ENCODE peak calls at places on chromosomes 2 and 18, in four cellular contexts. R is K562, F is Panc1, B is HepG2. Q is an unnamed sample.

GRCh38 chr2:190477563-190478454 is 56.7 kb downstream of the NEMP2 start:
- DNase-seq in R (peak), F (no peak), B (no peak), Q (no peak)

GRCh38 chr2:188787002-188787660 is 187.0 kb upstream of the COL3A1 start:
- DNase-seq in R (no peak), F (no peak), B (no peak), Q (peak)

GRCh38 chr2:177909962-177910361 is 162.6 kb downstream of the PDE11A start:
- DNase-seq in R (no peak), F (no peak), B (peak), Q (no peak)

GRCh38 chr18:26547302-26548143 is 830 bp downstream of the KCTD1 start:
- DNase-seq in R (no peak), F (no peak), B (no peak), Q (no peak)

GRCh38 chr2:20963867-20964266 is 80.0 kb downstream of the APOB start:
- DNase-seq in R (no peak), F (no peak), B (no peak), Q (no peak)

GRCh38 chr2:9897796-9898195 is 53.7 kb upstream of the GRHL1 start:
- DNase-seq in R (no peak), F (no peak), B (no peak), Q (no peak)

GRCh38 chr2:112800881-112801583 is 16.7 kb upstream of the IL1A start:
- DNase-seq in R (no peak), F (no peak), B (no peak), Q (no peak)

GRCh38 chr2:6216234-6216633 is 524.0 kb downstream of the SOX11 start:
- DNase-seq in R (no peak), F (no peak), B (no peak), Q (no peak)

GRCh38 chr2:196489366-196489765 is 150.1 kb upstream of the CCDC150 start:
- DNase-seq in R (no peak), F (no peak), B (no peak), Q (no peak)

GRCh38 chr2:233531880-233532458 is 34.6 kb downstream of the USP40 start:
- DNase-seq in R (no peak), F (no peak), B (no peak), Q (no peak)

GRCh38 chr2:121828281-121828731 is 72.9 kb downstream of the TSN start:
- DNase-seq in R (no peak), F (no peak), B (no peak), Q (no peak)

GRCh38 chr2:134252092-134252775 is 1.6 kb upstream of the MGAT5 start:
- DNase-seq in R (no peak), F (no peak), B (no peak), Q (no peak)

GRCh38 chr2:233087725-233088124 is 27.6 kb downstream of the INPP5D start:
- DNase-seq in R (no peak), F (no peak), B (no peak), Q (no peak)

GRCh38 chr2:88329815-88330603 is 122.5 kb downstream of the FOXI3 start:
- DNase-seq in R (no peak), F (no peak), B (peak), Q (peak)

GRCh38 chr2:64629875-64630274 is 23.8 kb downstream of the SERTAD2 start:
- DNase-seq in R (no peak), F (no peak), B (no peak), Q (no peak)

GRCh38 chr2:61639721-61640120 is 101.6 kb upstream of the XPO1 start:
- DNase-seq in R (no peak), F (no peak), B (no peak), Q (no peak)

GRCh38 chr18:72799106-72799505 is 68.7 kb downstream of the NETO1 start:
- DNase-seq in R (no peak), F (no peak), B (no peak), Q (no peak)

GRCh38 chr2:6826081-6826913 is 39.4 kb downstream of the CMPK2 start:
- DNase-seq in R (peak), F (peak), B (peak), Q (peak)

GRCh38 chr18:46073474-46074331 is 1.6 kb upstream of the PSTPIP2 start:
- DNase-seq in R (peak), F (peak), B (peak), Q (peak)

GRCh38 chr2:8332646-8333045 is 349.2 kb upstream of the ID2 start:
- DNase-seq in R (no peak), F (no peak), B (no peak), Q (no peak)

GRCh38 chr2:133591164-133591563 is 22.9 kb upstream of the NCKAP5 start:
- DNase-seq in R (no peak), F (no peak), B (no peak), Q (no peak)

GRCh38 chr2:26088038-26088643 is 54.3 kb downstream of the RAB10 start:
- DNase-seq in R (peak), F (no peak), B (peak), Q (no peak)

GRCh38 chr2:126899786-126900185 is 1.1 kb downstream of the TEX51 start:
- DNase-seq in R (no peak), F (no peak), B (no peak), Q (no peak)

GRCh38 chr18:49656098-49656591 is 94.3 kb downstream of the LIPG start:
- DNase-seq in R (no peak), F (peak), B (no peak), Q (peak)

GRCh38 chr2:234957533-234958135 is 5.8 kb downstream of the SH3BP4 start:
- DNase-seq in R (no peak), F (no peak), B (no peak), Q (no peak)

GRCh38 chr2:64945973-64946736 is 43.0 kb upstream of the SLC1A4 start:
- DNase-seq in R (no peak), F (no peak), B (no peak), Q (no peak)

GRCh38 chr2:168311265-168311925 is 64.0 kb upstream of the STK39 start:
- DNase-seq in R (no peak), F (no peak), B (no peak), Q (no peak)

GRCh38 chr2:33763671-33764310 is 164.7 kb upstream of the FAM98A start:
- DNase-seq in R (no peak), F (no peak), B (no peak), Q (no peak)

GRCh38 chr2:33766175-33766574 is 167.1 kb upstream of the FAM98A start:
- DNase-seq in R (no peak), F (no peak), B (no peak), Q (no peak)

GRCh38 chr2:33762636-33763035 is 163.5 kb upstream of the FAM98A start:
- DNase-seq in R (no peak), F (no peak), B (no peak), Q (no peak)

GRCh38 chr2:33770023-33770422 is 170.9 kb upstream of the FAM98A start:
- DNase-seq in R (no peak), F (no peak), B (no peak), Q (no peak)

DNA sequence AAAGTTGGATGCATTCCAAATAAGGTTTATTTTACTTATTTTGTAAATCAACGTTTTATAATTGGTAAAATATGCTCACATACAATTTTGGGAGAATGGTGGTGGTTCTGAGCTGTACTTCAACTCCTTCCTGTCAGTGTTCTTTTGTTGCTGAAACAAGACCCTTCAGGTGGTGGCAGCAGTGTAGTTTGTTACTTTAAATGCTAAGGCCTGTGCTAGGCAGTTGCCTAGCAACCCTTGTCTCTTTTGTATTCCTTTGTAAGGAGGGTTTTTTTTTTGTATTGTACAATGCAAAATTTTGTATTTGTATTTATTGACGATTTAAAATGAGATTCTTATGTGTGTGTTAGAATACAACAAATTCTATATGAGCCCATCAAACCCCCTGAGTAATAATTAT is 166.0 kb upstream of the FAM98A start:
- DNase-seq in R (no peak), F (no peak), B (no peak), Q (no peak)
- TF ChIP-seq TCF7L2 in R (no peak), F (no peak), B (no peak), Q (no peak)

GRCh38 chr2:46806526-46806925 is 109.1 kb downstream of the MCFD2 start:
- DNase-seq in R (no peak), F (no peak), B (no peak), Q (no peak)

GRCh38 chr2:46803551-46803885 is 112.1 kb downstream of the MCFD2 start:
- DNase-seq in R (no peak), F (no peak), B (no peak), Q (no peak)

GRCh38 chr2:46803911-46804670 is 111.5 kb downstream of the MCFD2 start:
- DNase-seq in R (no peak), F (no peak), B (no peak), Q (peak)

GRCh38 chr2:46805401-46805951 is 110.1 kb downstream of the MCFD2 start:
- DNase-seq in R (no peak), F (no peak), B (no peak), Q (no peak)

GRCh38 chr2:46804794-46805193 is 110.8 kb downstream of the MCFD2 start:
- DNase-seq in R (no peak), F (no peak), B (no peak), Q (no peak)
- TF ChIP-seq TCF7L2 in R (no peak), F (no peak), B (no peak), Q (no peak)

DNA sequence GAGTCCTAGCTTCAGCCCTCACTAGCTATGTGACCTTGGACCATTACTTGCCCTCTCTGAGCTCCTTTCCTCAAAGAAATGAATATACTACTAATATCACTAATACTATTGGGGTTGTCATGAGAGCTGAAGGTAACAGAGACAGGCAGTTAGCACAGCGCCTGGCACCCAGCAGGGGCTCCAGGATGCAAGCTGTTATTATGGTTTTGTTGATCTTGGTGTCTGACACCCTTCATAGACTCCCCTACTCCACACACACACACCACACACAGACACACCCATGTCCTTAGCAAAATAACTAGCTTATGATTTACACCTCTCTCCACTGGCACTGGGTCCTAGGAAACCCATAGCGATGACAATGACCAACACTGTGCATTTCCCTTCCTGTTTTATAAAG is 104.0 kb upstream of the FZD7 start:
- DNase-seq in R (no peak), F (no peak), B (no peak), Q (no peak)
- TF ChIP-seq TCF7L2 in R (no peak), F (no peak), B (no peak), Q (no peak)

GRCh38 chr2:227888289-227888688 is 16.9 kb downstream of the DAW1 start:
- DNase-seq in R (no peak), F (no peak), B (no peak), Q (peak)

GRCh38 chr2:227889336-227889735 is 17.9 kb downstream of the DAW1 start:
- DNase-seq in R (no peak), F (no peak), B (no peak), Q (no peak)

GRCh38 chr2:227891673-227892072 is 20.2 kb downstream of the DAW1 start:
- DNase-seq in R (no peak), F (no peak), B (no peak), Q (no peak)

DNA sequence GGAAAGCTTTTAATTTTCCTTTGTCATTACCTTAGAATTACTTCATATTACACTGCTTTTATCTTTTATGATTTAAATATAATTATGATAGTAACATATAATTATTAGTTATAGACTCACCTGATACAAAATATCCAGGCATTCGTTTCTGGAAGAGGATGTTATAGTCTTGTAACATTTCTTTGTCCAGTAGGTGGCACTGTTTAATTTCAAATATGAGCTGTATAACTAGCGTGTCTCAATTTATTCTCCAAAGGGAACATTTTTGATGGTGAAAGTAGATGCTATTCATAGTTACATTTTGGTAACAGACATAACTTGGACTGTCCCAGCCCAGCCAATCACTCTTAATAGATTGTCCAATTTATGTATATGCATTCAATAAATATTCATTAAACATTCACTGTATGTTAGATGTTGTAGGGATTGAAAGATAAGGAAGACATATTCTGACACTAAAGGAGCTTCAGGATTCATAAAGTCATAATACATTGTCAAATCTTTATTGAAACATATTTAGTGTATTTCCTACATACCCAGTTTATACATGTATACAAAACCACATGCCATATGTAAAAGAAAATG is 19.2 kb downstream of the DAW1 start:
- DNase-seq in R (peak), F (no peak), B (peak), Q (peak)
- TF ChIP-seq TCF7L2 in R (no peak), F (no peak), B (no peak), Q (no peak)

GRCh38 chr2:170221317-170222288 is 43.7 kb downstream of the MYO3B start:
- DNase-seq in R (no peak), F (no peak), B (no peak), Q (no peak)

GRCh38 chr2:170217778-170218251 is 39.9 kb downstream of the MYO3B start:
- DNase-seq in R (no peak), F (no peak), B (no peak), Q (no peak)

GRCh38 chr2:170218456-170218855 is 40.5 kb downstream of the MYO3B start:
- DNase-seq in R (no peak), F (no peak), B (peak), Q (no peak)

GRCh38 chr2:170216415-170216814 is 38.5 kb downstream of the MYO3B start:
- DNase-seq in R (no peak), F (no peak), B (no peak), Q (no peak)

GRCh38 chr2:170218931-170219330 is 41.0 kb downstream of the MYO3B start:
- DNase-seq in R (no peak), F (no peak), B (no peak), Q (no peak)
- TF ChIP-seq TCF7L2 in R (no peak), F (no peak), B (no peak), Q (no peak)

DNA sequence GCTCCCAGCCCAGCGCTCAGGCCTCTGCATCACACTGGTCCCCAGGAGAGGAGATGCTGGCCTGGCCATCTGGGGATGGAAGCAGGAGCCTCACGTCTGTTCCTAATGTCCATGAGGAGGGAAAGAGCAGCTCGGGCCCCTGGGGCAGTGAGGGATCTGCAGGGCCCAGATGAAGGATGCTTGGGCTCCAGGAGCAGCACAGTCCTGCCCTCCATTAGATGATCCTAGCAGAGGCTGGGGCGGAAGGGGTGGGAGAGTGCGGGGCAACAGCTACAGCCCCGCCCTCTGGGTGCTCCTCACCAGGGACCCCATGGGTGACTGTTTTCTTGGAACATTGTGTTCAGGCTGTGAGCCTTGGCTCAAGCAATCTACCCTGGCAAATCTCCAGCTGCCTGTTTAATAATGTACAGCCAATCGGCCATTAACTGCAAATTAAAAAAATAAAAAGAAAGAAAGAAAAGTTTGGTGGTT is 49.7 kb downstream of the TNS1 start:
- DNase-seq in R (no peak), F (no peak), B (no peak), Q (no peak)
- TF ChIP-seq TCF7L2 in R (no peak), F (no peak), B (no peak), Q (no peak)

GRCh38 chr2:2107627-2108026 is 223.4 kb downstream of the MYT1L start:
- DNase-seq in R (no peak), F (no peak), B (no peak), Q (no peak)
- TF ChIP-seq TCF7L2 in R (no peak), F (no peak), B (no peak), Q (no peak)

GRCh38 chr2:201909961-201910361 is 103.6 kb downstream of the CDK15 start:
- DNase-seq in R (no peak), F (no peak), B (no peak), Q (no peak)
- TF ChIP-seq TCF7L2 in R (no peak), F (no peak), B (no peak), Q (no peak)